ENCODE peak calls at places on chromosomes 12 and 14, in nine cellular contexts. R is WTC11, E is endothelial cell, I is GM10248, W is astrocyte of the cerebellum, X is osteoblast, H is GM20000, C is choroid plexus epithelial cell, P is AG04450. N is an unnamed sample.

GRCh38 chr14:61409782-61410181 is 88.4 kb downstream of the PRKCH start:
- DNase-seq in R (no peak), E (no peak), I (no peak), W (no peak), X (no peak), H (no peak), C (no peak), P (no peak), N (no peak)

GRCh38 chr12:123928897-123929296 is 43.7 kb downstream of the CCDC92 start:
- DNase-seq in R (no peak), E (no peak), I (no peak), W (no peak), X (no peak), H (no peak), C (no peak), P (no peak), N (no peak)

GRCh38 chr12:106119301-106119700 is 19.5 kb downstream of the NUAK1 start:
- DNase-seq in R (no peak), E (no peak), I (no peak), W (no peak), X (no peak), H (no peak), C (no peak), P (no peak), N (no peak)

GRCh38 chr12:114676142-114676741 is 7.7 kb downstream of the TBX3 start:
- DNase-seq in R (no peak), E (no peak), I (no peak), W (no peak), X (peak), H (no peak), C (no peak), P (no peak), N (no peak)

GRCh38 chr14:20578325-20578724 is 9.5 kb downstream of the RNASE11 start:
- DNase-seq in R (peak), E (no peak), I (no peak), W (no peak), X (no peak), H (no peak), C (no peak), P (no peak), N (no peak)

GRCh38 chr12:88876867-88877266 is 296.6 kb upstream of the KITLG start:
- DNase-seq in R (no peak), E (no peak), I (no peak), W (no peak), X (no peak), H (no peak), C (no peak), P (no peak), N (no peak)

GRCh38 chr12:102755271-102755670 is 161.8 kb downstream of the PAH start:
- DNase-seq in R (no peak), E (no peak), I (no peak), W (no peak), X (no peak), H (no peak), C (no peak), P (no peak), N (no peak)

GRCh38 chr12:90260136-90260535 is 551.5 kb upstream of the ATP2B1 start:
- DNase-seq in R (no peak), E (no peak), I (no peak), W (no peak), X (no peak), H (no peak), C (peak), P (no peak), N (no peak)

GRCh38 chr12:110338754-110339153 is 57.7 kb downstream of the ATP2A2 start:
- DNase-seq in R (no peak), E (no peak), I (peak), W (no peak), X (no peak), H (peak), C (peak), P (no peak), N (no peak)

GRCh38 chr12:111406474-111407370 is 999 bp downstream of the SH2B3 start:
- DNase-seq in R (no peak), E (no peak), I (peak), W (no peak), X (peak), H (peak), C (no peak), P (no peak), N (no peak)

GRCh38 chr14:37037636-37038387 is 134.6 kb downstream of the SLC25A21 start:
- DNase-seq in R (no peak), E (no peak), I (no peak), W (no peak), X (no peak), H (no peak), C (no peak), P (no peak), N (no peak)

GRCh38 chr14:95156153-95156764 is 1.1 kb downstream of the DICER1 start:
- DNase-seq in R (no peak), E (no peak), I (no peak), W (no peak), X (peak), H (peak), C (peak), P (no peak), N (no peak)

GRCh38 chr12:79329933-79330332 is 360.8 kb downstream of the PAWR start:
- DNase-seq in R (no peak), E (no peak), I (no peak), W (peak), X (no peak), H (no peak), C (peak), P (peak), N (no peak)

GRCh38 chr14:93880025-93880820 is 46.9 kb upstream of the FAM181A start:
- DNase-seq in R (no peak), E (no peak), I (no peak), W (peak), X (no peak), H (no peak), C (peak), P (no peak), N (no peak)

GRCh38 chr12:115504241-115504941 is 773.1 kb downstream of the MED13L start:
- DNase-seq in R (no peak), E (peak), I (peak), W (no peak), X (no peak), H (peak), C (no peak), P (no peak), N (no peak)

GRCh38 chr12:53046655-53047220 is 3.1 kb upstream of the TNS2 start:
- DNase-seq in R (peak), E (peak), I (peak), W (peak), X (peak), H (no peak), C (peak), P (peak), N (peak)

GRCh38 chr14:88264116-88264515 is 59.0 kb downstream of the KCNK10 start:
- DNase-seq in R (no peak), E (no peak), I (no peak), W (no peak), X (no peak), H (no peak), C (no peak), P (no peak), N (no peak)

GRCh38 chr12:24955389-24955788 is 6.5 kb upstream of the BCAT1 start:
- DNase-seq in R (no peak), E (no peak), I (no peak), W (peak), X (no peak), H (no peak), C (no peak), P (no peak), N (no peak)

GRCh38 chr14:93115069-93115919 is 431 bp downstream of the ITPK1 start:
- DNase-seq in R (peak), E (peak), I (peak), W (peak), X (peak), H (peak), C (peak), P (no peak), N (peak)

GRCh38 chr12:55955800-55956508 is 9.9 kb downstream of the PMEL start:
- DNase-seq in R (no peak), E (peak), I (no peak), W (no peak), X (no peak), H (no peak), C (peak), P (no peak), N (peak)
- TF ChIP-seq CTCF in R (no peak), E (no peak), I (no peak), W (peak), X (peak), H (no peak), C (peak), P (peak), N (peak)

DNA sequence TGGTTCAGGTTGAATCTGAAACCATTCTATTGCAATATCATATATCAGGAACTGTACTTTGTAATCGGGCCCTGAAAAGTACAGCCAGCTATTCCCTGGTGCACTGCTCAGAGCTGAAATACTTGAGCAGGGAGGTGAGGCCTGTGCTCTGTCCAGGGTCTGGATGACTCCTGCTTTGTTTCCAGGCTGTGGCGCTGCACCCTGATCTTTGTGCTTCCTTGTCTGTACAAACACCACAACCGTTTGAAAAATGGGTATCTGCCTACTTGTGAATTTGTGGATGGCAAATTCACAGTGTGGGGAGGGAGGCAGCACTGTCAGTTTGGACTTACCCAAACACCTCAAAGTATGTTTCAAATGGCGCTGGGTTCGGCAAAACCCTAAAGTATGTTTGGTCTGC is 155.4 kb upstream of the FAR2 start:
- DNase-seq in R (no peak), E (no peak), I (no peak), W (no peak), X (no peak), H (no peak), C (no peak), P (no peak), N (no peak)
- TF ChIP-seq CTCF in R (no peak), E (no peak), I (no peak), W (no peak), X (no peak), H (no peak), C (no peak), P (no peak), N (no peak)

GRCh38 chr14:100080206-100080605 is 15.0 kb downstream of the EVL start:
- DNase-seq in R (no peak), E (no peak), I (no peak), W (no peak), X (no peak), H (no peak), C (no peak), P (no peak), N (no peak)

GRCh38 chr14:100078216-100078780 is 13.1 kb downstream of the EVL start:
- DNase-seq in R (no peak), E (no peak), I (no peak), W (no peak), X (no peak), H (no peak), C (no peak), P (no peak), N (no peak)

GRCh38 chr14:100079606-100080005 is 14.4 kb downstream of the EVL start:
- DNase-seq in R (no peak), E (no peak), I (no peak), W (no peak), X (no peak), H (no peak), C (no peak), P (no peak), N (no peak)

GRCh38 chr14:100077441-100077840 is 12.2 kb downstream of the EVL start:
- DNase-seq in R (no peak), E (no peak), I (no peak), W (no peak), X (no peak), H (no peak), C (no peak), P (no peak), N (no peak)

GRCh38 chr14:100078997-100079561 is 13.9 kb downstream of the EVL start:
- DNase-seq in R (peak), E (no peak), I (peak), W (peak), X (no peak), H (peak), C (peak), P (no peak), N (peak)
- TF ChIP-seq CTCF in R (no peak), E (no peak), I (peak), W (no peak), X (no peak), H (no peak), C (peak), P (no peak), N (peak)

GRCh38 chr12:76820888-76821482 is 57.1 kb downstream of the ZDHHC17 start:
- DNase-seq in R (peak), E (peak), I (no peak), W (peak), X (no peak), H (peak), C (peak), P (peak), N (no peak)
- TF ChIP-seq CTCF in R (no peak), E (peak), I (peak), W (peak), X (peak), H (peak), C (peak), P (peak), N (no peak)

DNA sequence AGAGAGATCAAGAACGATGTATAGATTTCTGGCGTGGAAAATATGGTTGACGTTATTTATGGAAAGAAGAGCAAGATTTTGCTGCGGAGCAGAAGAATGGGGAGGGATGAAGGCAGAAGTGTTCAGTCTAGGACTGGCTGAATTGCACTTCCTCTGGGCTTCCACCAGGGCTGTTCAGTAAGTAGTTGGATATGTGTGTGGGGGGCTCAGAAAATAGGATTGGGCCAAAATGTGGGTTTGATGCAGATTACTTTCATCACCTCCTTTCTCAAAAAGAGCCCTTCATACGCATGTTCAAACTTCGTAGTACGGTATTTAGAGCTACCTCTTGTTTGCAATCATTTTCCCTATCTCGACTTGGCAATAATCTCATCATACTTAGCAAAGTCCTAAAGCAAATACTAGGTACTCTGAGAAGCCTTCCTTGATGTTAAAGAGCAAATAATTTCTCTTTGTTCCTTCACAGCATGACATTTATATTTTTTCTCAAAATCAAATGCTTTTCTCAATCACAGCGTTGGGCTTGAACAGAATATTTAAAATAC is 349.4 kb downstream of the NELL2 start:
- DNase-seq in R (no peak), E (no peak), I (no peak), W (no peak), X (no peak), H (no peak), C (no peak), P (no peak), N (no peak)
- TF ChIP-seq CTCF in R (no peak), E (peak), I (no peak), W (peak), X (no peak), H (no peak), C (no peak), P (no peak), N (no peak)

DNA sequence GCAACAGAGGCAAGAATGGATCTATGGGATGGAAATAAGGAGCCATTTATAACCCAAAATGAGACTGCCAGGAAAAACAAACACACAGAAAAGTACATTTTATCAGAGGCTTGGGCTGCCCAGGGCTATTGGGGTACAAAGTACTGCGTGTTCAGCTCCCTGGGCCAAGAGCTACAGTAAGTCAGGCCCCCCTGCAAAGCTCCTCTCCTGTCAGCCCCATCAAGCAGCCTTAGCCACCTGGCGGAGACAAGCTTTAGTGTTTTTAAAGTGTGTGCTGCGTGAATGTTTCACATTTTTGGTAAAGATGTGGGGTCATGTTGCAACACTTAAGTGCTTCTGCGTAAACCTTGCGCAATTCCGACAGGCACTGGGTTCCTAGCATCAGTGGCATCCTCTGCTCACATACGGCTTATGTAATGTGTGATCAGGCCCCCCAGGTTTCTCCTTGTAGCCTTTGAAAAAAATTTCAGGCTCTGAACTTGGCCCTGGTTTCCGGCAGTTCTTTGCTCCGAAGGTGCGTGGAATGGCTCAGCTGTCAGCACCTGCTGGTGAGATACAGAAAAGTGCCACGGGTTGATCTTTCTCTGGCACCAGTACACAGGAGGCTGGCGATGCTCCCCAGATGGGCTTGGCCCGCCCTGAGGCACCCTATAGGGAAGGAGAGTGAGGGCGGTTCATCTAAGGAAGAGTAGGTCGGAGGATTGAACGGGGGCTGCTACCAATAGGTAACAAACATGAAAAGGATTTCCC is 198.7 kb upstream of the EEA1 start:
- DNase-seq in R (peak), E (no peak), I (no peak), W (peak), X (no peak), H (no peak), C (peak), P (peak), N (no peak)
- TF ChIP-seq CTCF in R (no peak), E (no peak), I (no peak), W (peak), X (peak), H (no peak), C (peak), P (peak), N (no peak)

DNA sequence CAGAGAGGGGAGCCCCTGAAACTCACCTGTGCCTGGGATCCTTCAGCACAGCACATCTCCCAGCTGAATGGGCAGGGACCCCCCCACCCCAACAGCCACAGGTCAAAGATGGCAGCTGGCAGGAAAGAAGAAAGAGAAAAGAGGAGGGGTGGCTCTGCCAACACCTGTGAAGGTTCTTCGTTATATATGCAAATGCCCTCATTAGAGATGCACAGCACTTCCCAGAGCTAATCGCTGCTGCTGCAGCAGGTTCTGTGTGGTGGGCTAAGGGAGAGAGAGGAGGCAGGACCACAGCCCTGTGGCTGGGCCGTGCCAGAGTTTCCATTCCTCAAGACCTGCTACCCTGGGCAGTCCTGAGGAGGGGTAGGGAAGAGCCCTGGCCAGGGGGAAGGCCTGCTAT is 28.7 kb downstream of the SMUG1 start:
- DNase-seq in R (no peak), E (no peak), I (no peak), W (no peak), X (peak), H (no peak), C (no peak), P (no peak), N (no peak)
- TF ChIP-seq CTCF in R (no peak), E (no peak), I (no peak), W (no peak), X (no peak), H (no peak), C (no peak), P (no peak), N (no peak)

GRCh38 chr12:4099276-4099675 is 174.3 kb upstream of the CCND2 start:
- DNase-seq in R (peak), E (no peak), I (no peak), W (no peak), X (no peak), H (no peak), C (no peak), P (no peak), N (no peak)
- TF ChIP-seq CTCF in R (no peak), E (no peak), I (no peak), W (no peak), X (no peak), H (no peak), C (no peak), P (no peak), N (no peak)